ENCODE peak calls at places on chromosomes 3 and 15, in six cellular contexts. C, S, B, T, P and O are unnamed samples.

GRCh38 chr3:177652556-177653290 is 455.4 kb upstream of the TBL1XR1 start:
- ATAC-seq in T (no peak), B (peak), S (no peak), P (no peak), C (no peak), O (no peak)

GRCh38 chr3:125460233-125460632 is 59.8 kb downstream of the SNX4 start:
- ATAC-seq in C (no peak), B (no peak), T (no peak), S (no peak), P (no peak), O (no peak)

GRCh38 chr3:177596248-177596821 is 399.1 kb upstream of the TBL1XR1 start:
- ATAC-seq in B (no peak), T (no peak), P (no peak), S (no peak), C (no peak), O (no peak)

GRCh38 chr3:50147861-50148260 is 7.3 kb upstream of the SEMA3F start:
- ATAC-seq in C (no peak), P (no peak), S (no peak), T (no peak), B (no peak), O (no peak)

GRCh38 chr3:37291275-37291700 is 116.9 kb upstream of the LRRFIP2 start:
- ATAC-seq in S (peak), B (no peak), P (no peak), T (no peak), C (no peak), O (no peak)

GRCh38 chr3:148330486-148330885 is 367.2 kb upstream of the AGTR1 start:
- ATAC-seq in T (no peak), S (no peak), P (no peak), C (no peak), B (no peak), O (no peak)

GRCh38 chr3:122318620-122319019 is 6.4 kb upstream of the CSTA start:
- ATAC-seq in B (no peak), P (no peak), S (no peak), T (no peak), C (no peak), O (no peak)

GRCh38 chr3:47964740-47965139 is 51.5 kb downstream of the MAP4 start:
- ATAC-seq in T (no peak), P (no peak), C (no peak), B (no peak), S (no peak), O (no peak)

GRCh38 chr15:57150066-57150865 is 226.0 kb upstream of the CGNL1 start:
- ATAC-seq in P (no peak), B (no peak), C (no peak), S (no peak), T (no peak), O (no peak)

GRCh38 chr3:152349397-152349796 is 80.7 kb downstream of the MBNL1 start:
- ATAC-seq in B (no peak), T (no peak), P (peak), C (no peak), S (no peak), O (no peak)

GRCh38 chr15:56866798-56867197 is 51.6 kb upstream of the TCF12 start:
- ATAC-seq in S (no peak), P (peak), T (peak), C (no peak), B (no peak), O (peak)